ENCODE peak calls at places on chromosomes 16 and 17, in nine cellular contexts. R is RWPE1; Y is GM10248; T is GM18507; H is HEK293T; U is cardiac muscle cell; W is CD8-positive, alpha-beta memory T cell; K is prostate gland; I is heart left ventricle. A is an unnamed sample.

GRCh38 chr17:42773290-42774035 is at the start of gene VPS25:
- DNase-seq in R (peak), Y (peak), T (peak), H (peak), U (peak), W (peak), K (peak), I (peak), A (peak)

GRCh38 chr16:23666919-23667659 is 11.6 kb upstream of the PLK1 start:
- DNase-seq in R (no peak), Y (no peak), T (no peak), H (no peak), U (no peak), W (no peak), K (no peak), I (no peak), A (no peak)

GRCh38 chr17:50887705-50888245 is 21.6 kb upstream of the TOB1 start:
- DNase-seq in R (no peak), Y (no peak), T (no peak), H (no peak), U (no peak), W (no peak), K (no peak), I (no peak), A (no peak)

GRCh38 chr17:76820523-76820922 is 47.7 kb upstream of the MGAT5B start:
- DNase-seq in R (no peak), Y (no peak), T (no peak), H (no peak), U (no peak), W (no peak), K (no peak), I (no peak), A (no peak)

GRCh38 chr17:50181601-50182345 is 16.0 kb downstream of the SGCA start:
- DNase-seq in R (no peak), Y (no peak), T (no peak), H (no peak), U (no peak), W (no peak), K (no peak), I (peak), A (no peak)

GRCh38 chr17:28718317-28718672 is 627 bp upstream of the RAB34 start:
- DNase-seq in R (no peak), Y (no peak), T (no peak), H (no peak), U (peak), W (no peak), K (no peak), I (no peak), A (no peak)

GRCh38 chr16:10070591-10070990 is 111.6 kb downstream of the GRIN2A start:
- DNase-seq in R (no peak), Y (no peak), T (no peak), H (no peak), U (no peak), W (no peak), K (no peak), I (no peak), A (no peak)

GRCh38 chr16:85996843-85997242 is 97.9 kb downstream of the IRF8 start:
- DNase-seq in R (no peak), Y (no peak), T (no peak), H (no peak), U (no peak), W (no peak), K (no peak), I (no peak), A (no peak)

GRCh38 chr17:66383353-66383752 is 80.9 kb downstream of the PRKCA start:
- DNase-seq in R (no peak), Y (no peak), T (no peak), H (no peak), U (no peak), W (no peak), K (no peak), I (no peak), A (no peak)

GRCh38 chr16:50616386-50616785 is 64.7 kb downstream of the SNX20 start:
- DNase-seq in R (no peak), Y (no peak), T (no peak), H (no peak), U (no peak), W (no peak), K (no peak), I (no peak), A (no peak)

GRCh38 chr17:73514146-73514863 is 129.9 kb downstream of the SDK2 start:
- DNase-seq in R (no peak), Y (no peak), T (no peak), H (no peak), U (no peak), W (no peak), K (no peak), I (no peak), A (no peak)

GRCh38 chr17:73323622-73324455 is 12.0 kb upstream of the CDC42EP4 start:
- DNase-seq in R (no peak), Y (no peak), T (no peak), H (no peak), U (no peak), W (no peak), K (no peak), I (no peak), A (no peak)

GRCh38 chr17:44307387-44308186 is 814 bp upstream of the RUNDC3A start:
- DNase-seq in R (peak), Y (no peak), T (no peak), H (peak), U (peak), W (no peak), K (peak), I (peak), A (no peak)

GRCh38 chr17:34710226-34710625 is 130.8 kb downstream of the TMEM132E start:
- DNase-seq in R (no peak), Y (no peak), T (no peak), H (no peak), U (no peak), W (no peak), K (no peak), I (no peak), A (no peak)

GRCh38 chr17:48254896-48255295 is 147.3 kb downstream of the SNX11 start:
- DNase-seq in R (no peak), Y (no peak), T (no peak), H (no peak), U (no peak), W (no peak), K (no peak), I (no peak), A (no peak)

GRCh38 chr16:29775742-29776408 is 2.2 kb upstream of the ZG16 start:
- DNase-seq in R (peak), Y (no peak), T (no peak), H (no peak), U (no peak), W (peak), K (no peak), I (no peak), A (no peak)

GRCh38 chr17:82196273-82196672 is 16.4 kb downstream of the CCDC57 start:
- DNase-seq in R (no peak), Y (no peak), T (no peak), H (no peak), U (no peak), W (no peak), K (no peak), I (no peak), A (no peak)

GRCh38 chr17:50692448-50693040 is 15.2 kb downstream of the ANKRD40 start:
- DNase-seq in R (no peak), Y (no peak), T (no peak), H (no peak), U (peak), W (no peak), K (no peak), I (no peak), A (no peak)

GRCh38 chr16:67923414-67924127 is 8.1 kb downstream of the CTRL start:
- DNase-seq in R (no peak), Y (no peak), T (no peak), H (no peak), U (peak), W (no peak), K (peak), I (no peak), A (no peak)

GRCh38 chr16:77246160-77246559 is 47.0 kb downstream of the SYCE1L start:
- DNase-seq in R (no peak), Y (no peak), T (no peak), H (no peak), U (no peak), W (no peak), K (no peak), I (no peak), A (no peak)

GRCh38 chr17:71237903-71238538 is 882.8 kb upstream of the SOX9 start:
- DNase-seq in R (peak), Y (no peak), T (no peak), H (peak), U (no peak), W (no peak), K (no peak), I (no peak), A (no peak)

GRCh38 chr17:78343433-78344201 is 16.3 kb downstream of the SOCS3 start:
- DNase-seq in R (no peak), Y (no peak), T (no peak), H (no peak), U (no peak), W (peak), K (no peak), I (no peak), A (peak)

GRCh38 chr16:85027349-85027967 is at the start of gene KIAA0513:
- DNase-seq in R (peak), Y (peak), T (peak), H (peak), U (peak), W (peak), K (peak), I (peak), A (peak)

GRCh38 chr17:5508855-5509254 is 22.5 kb downstream of the MIS12 start:
- DNase-seq in R (no peak), Y (no peak), T (no peak), H (no peak), U (peak), W (no peak), K (no peak), I (no peak), A (no peak)

GRCh38 chr17:82241183-82241925 is 12.5 kb downstream of the SLC16A3 start:
- DNase-seq in R (peak), Y (no peak), T (no peak), H (no peak), U (no peak), W (peak), K (peak), I (peak), A (no peak)

GRCh38 chr17:61755668-61756067 is 107.7 kb downstream of the BRIP1 start:
- DNase-seq in R (no peak), Y (no peak), T (no peak), H (no peak), U (no peak), W (no peak), K (no peak), I (no peak), A (no peak)

GRCh38 chr17:62660629-62661118 is 33.2 kb downstream of the MRC2 start:
- DNase-seq in R (no peak), Y (no peak), T (no peak), H (no peak), U (no peak), W (no peak), K (no peak), I (no peak), A (no peak)

GRCh38 chr17:55038291-55038690 is 69.7 kb downstream of the STXBP4 start:
- DNase-seq in R (no peak), Y (no peak), T (no peak), H (no peak), U (no peak), W (no peak), K (no peak), I (no peak), A (no peak)

GRCh38 chr16:65125322-65125721 is 3.5 kb upstream of the CDH11 start:
- DNase-seq in R (no peak), Y (no peak), T (no peak), H (no peak), U (no peak), W (no peak), K (no peak), I (no peak), A (no peak)

A was measured in GM20000.